ENCODE peak calls at places on chromosomes 7 and 10, in four cellular contexts. H is DND-41, Y is IMR-90, M is kidney. P is an unnamed sample.

GRCh38 chr7:132485136-132485535 is 91.1 kb downstream of the PLXNA4 start:
- DNase-seq in M (no peak), H (no peak), Y (no peak), P (no peak)

GRCh38 chr10:113441220-113441619 is 111.6 kb upstream of the HABP2 start:
- DNase-seq in H (no peak), M (no peak), Y (no peak), P (no peak)

GRCh38 chr7:146346096-146346495 is 229.5 kb downstream of the CNTNAP2 start:
- DNase-seq in M (no peak), Y (no peak), H (no peak), P (no peak)

GRCh38 chr7:157007470-157008066 is 2.9 kb downstream of the MNX1 start:
- DNase-seq in M (no peak), Y (no peak), H (no peak), P (no peak)

GRCh38 chr7:1233328-1234048 is 816 bp downstream of the UNCX start:
- DNase-seq in Y (no peak), M (peak; percentile 75), H (no peak), P (no peak)

GRCh38 chr7:5177060-5177459 is 13.0 kb upstream of the WIPI2 start:
- DNase-seq in Y (peak; percentile 87), M (peak; percentile 69), H (no peak), P (no peak)

GRCh38 chr10:99612167-99612831 is 7.9 kb downstream of the SLC25A28 start:
- DNase-seq in Y (peak; percentile 62), H (peak; percentile 49), M (no peak), P (peak; percentile 39)

GRCh38 chr10:12708921-12709320 is 292.6 kb downstream of the CCDC3 start:
- DNase-seq in M (no peak), H (no peak), Y (peak; percentile 56), P (no peak)

GRCh38 chr10:77093126-77093525 is 544.5 kb downstream of the KCNMA1 start:
- DNase-seq in Y (no peak), M (no peak), H (no peak), P (no peak)

GRCh38 chr10:78846770-78847169 is 222.0 kb upstream of the ZMIZ1 start:
- DNase-seq in H (no peak), Y (no peak), M (no peak), P (no peak)

GRCh38 chr10:132493756-132494290 is 43.8 kb upstream of the INPP5A start:
- DNase-seq in Y (no peak), M (no peak), H (no peak), P (no peak)

GRCh38 chr10:80520661-80521488 is 16.8 kb upstream of the SH2D4B start:
- DNase-seq in M (peak; percentile 57), Y (no peak), H (no peak), P (no peak)

GRCh38 chr10:18044976-18045720 is 93.4 kb downstream of the SLC39A12 start:
- DNase-seq in M (no peak), H (no peak), Y (peak; percentile 96), P (peak; percentile 16)

GRCh38 chr7:100837099-100837836 is 9.9 kb upstream of the EPHB4 start:
- DNase-seq in M (peak; percentile 97), H (no peak), Y (peak; percentile 90), P (peak; percentile 92)

GRCh38 chr7:55261386-55261770 is 103.8 kb upstream of the LANCL2 start:
- DNase-seq in Y (no peak), H (no peak), M (no peak), P (no peak)

GRCh38 chr10:56745490-56745889 is 384.4 kb upstream of the ZWINT start:
- DNase-seq in M (no peak), H (no peak), Y (no peak), P (no peak)

GRCh38 chr7:2105917-2106316 is 126.8 kb downstream of the MAD1L1 start:
- DNase-seq in M (no peak), Y (no peak), H (no peak), P (no peak)

GRCh38 chr7:129644634-129645230 is 33.2 kb downstream of the NRF1 start:
- DNase-seq in M (no peak), Y (peak; percentile 68), H (no peak), P (no peak)

GRCh38 chr10:86213148-86213547 is 153.4 kb downstream of the GRID1 start:
- DNase-seq in Y (no peak), M (no peak), H (no peak), P (no peak)

GRCh38 chr10:88608052-88608732 is 21.6 kb downstream of the LIPJ start:
- DNase-seq in M (no peak), H (no peak), Y (no peak), P (no peak)

GRCh38 chr7:133290041-133290440 is 37.2 kb downstream of the EXOC4 start:
- DNase-seq in Y (peak; percentile 50), M (no peak), H (no peak), P (no peak)

GRCh38 chr7:27151945-27152815 is at the start of gene HOXA3:
- DNase-seq in H (no peak), M (peak; percentile 92), Y (peak; percentile 59), P (no peak)

GRCh38 chr7:35024298-35024697 is 13.0 kb downstream of the DPY19L1 start:
- DNase-seq in M (no peak), Y (no peak), H (no peak), P (no peak)
- H3K9ac ChIP-seq in M (no peak overlapping the region), Y (no peak overlapping the region), H (no peak overlapping the region), P (no peak overlapping the region)

GRCh38 chr7:36987363-36987724 is 263.1 kb upstream of the AOAH start:
- DNase-seq in H (no peak), Y (no peak), M (no peak), P (no peak)
- H3K9ac ChIP-seq in H (no peak overlapping the region), Y (no peak overlapping the region), M (no peak overlapping the region), P (no peak overlapping the region)

GRCh38 chr7:90483236-90483635 is 13.8 kb downstream of the PTTG1IP2 start:
- DNase-seq in H (no peak), M (no peak), Y (no peak), P (no peak)

GRCh38 chr7:90485734-90486316 is 16.4 kb downstream of the PTTG1IP2 start:
- DNase-seq in M (no peak), Y (no peak), H (no peak), P (no peak)

GRCh38 chr7:90492250-90492649 is 22.8 kb downstream of the PTTG1IP2 start:
- DNase-seq in Y (no peak), H (no peak), M (no peak), P (no peak)

GRCh38 chr7:90488220-90488619 is 18.8 kb downstream of the PTTG1IP2 start:
- DNase-seq in Y (no peak), H (no peak), M (no peak), P (no peak)

GRCh38 chr7:90487808-90488207 is 18.4 kb downstream of the PTTG1IP2 start:
- DNase-seq in H (no peak), Y (no peak), M (no peak), P (no peak)
- H3K9ac ChIP-seq in H (no peak overlapping the region), Y (no peak overlapping the region), M (no peak overlapping the region), P (no peak overlapping the region)

DNA sequence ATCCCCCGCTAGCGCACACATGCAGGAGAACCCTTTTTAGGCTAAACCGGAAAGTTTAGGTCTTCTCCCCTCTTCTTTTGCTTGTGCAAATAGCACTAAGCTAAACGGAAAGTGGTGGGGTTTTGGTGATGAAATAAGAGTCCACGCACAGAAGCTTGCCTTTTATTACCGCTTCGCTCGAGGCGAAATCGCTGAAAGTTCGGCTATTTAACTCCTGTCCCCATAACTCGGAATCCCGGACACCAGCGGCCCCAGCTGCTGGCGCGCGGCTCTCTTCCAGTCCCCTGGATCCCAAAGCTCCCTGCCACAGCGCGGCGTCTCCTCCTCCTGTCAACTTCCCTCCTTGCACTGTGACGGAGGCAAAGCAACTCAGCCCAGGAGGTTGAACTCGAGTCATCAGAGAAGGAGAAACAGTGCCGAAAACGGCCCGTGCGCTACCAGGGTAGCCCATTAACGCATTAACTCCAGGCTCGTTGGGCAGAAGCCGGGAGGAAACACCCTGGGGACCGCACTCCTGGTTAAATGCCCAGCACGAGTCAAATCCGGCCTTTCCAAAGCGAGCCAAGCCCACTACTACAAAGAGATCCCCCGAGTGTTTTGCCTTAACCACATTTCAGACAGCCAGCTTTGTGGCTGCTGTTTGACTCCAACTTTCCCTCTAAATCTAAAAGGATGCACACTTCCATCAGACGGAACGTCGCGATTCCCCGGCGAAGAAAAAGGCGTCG is 1.3 kb downstream of the SEMA3D start:
- DNase-seq in Y (peak; percentile 61), M (peak; percentile 79), H (no peak), P (peak; percentile 33)
- H3K9ac ChIP-seq in Y (peak overlapping the region; percentile 20), M (peak overlapping the region; percentile 15), H (no peak overlapping the region), P (peak overlapping the region; percentile 74)

DNA sequence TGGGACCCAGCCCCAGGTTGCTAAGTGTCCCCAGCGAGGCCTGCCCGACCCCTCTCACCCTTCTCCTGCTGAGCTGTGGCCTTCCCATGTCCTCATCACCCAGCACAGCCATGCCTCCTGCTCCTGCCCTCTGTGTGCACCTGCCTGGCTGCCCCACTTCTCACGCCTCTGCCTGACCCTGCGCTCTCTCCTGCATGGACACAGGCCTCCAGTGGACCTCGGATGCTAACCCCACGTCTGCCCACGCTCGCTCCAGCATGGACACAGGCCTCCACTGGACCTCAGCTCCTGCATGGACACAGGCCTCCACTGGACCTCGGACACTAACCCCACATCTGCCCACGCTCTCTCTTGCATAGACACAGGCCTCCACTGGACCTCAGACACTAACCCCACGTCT is 111.6 kb downstream of the ADARB2 start:
- DNase-seq in Y (no peak), M (no peak), H (no peak), P (no peak)
- H3K9ac ChIP-seq in Y (no peak overlapping the region), M (no peak overlapping the region), H (no peak overlapping the region), P (no peak overlapping the region)

GRCh38 chr7:92133737-92134270 is 473 bp downstream of the CYP51A1 start:
- DNase-seq in H (peak; percentile 64), Y (peak; percentile 61), M (peak; percentile 92), P (peak; percentile 61)

GRCh38 chr7:92133133-92133736 is 1.0 kb downstream of the CYP51A1 start:
- DNase-seq in Y (no peak), M (no peak), H (no peak), P (no peak)

GRCh38 chr7:92135490-92135889 is 1.2 kb upstream of the CYP51A1 start:
- DNase-seq in M (no peak), Y (no peak), H (no peak), P (no peak)

GRCh38 chr7:92134271-92135099 is at the start of gene CYP51A1:
- DNase-seq in M (peak; percentile 96), H (peak; percentile 83), Y (peak; percentile 86), P (peak; percentile 80)

GRCh38 chr7:92135100-92135429 is 788 bp upstream of the CYP51A1 start:
- DNase-seq in H (no peak), M (no peak), Y (no peak), P (peak; percentile 8)
- H3K9ac ChIP-seq in H (peak overlapping the region; percentile 64), M (peak overlapping the region; percentile 94), Y (peak overlapping the region; percentile 71), P (peak overlapping the region; percentile 90)

GRCh38 chr7:140209866-140210609 is 33.3 kb upstream of the KDM7A start:
- DNase-seq in Y (no peak), H (no peak), M (no peak), P (no peak)
- H3K9ac ChIP-seq in Y (no peak overlapping the region), H (no peak overlapping the region), M (no peak overlapping the region), P (no peak overlapping the region)

DNA sequence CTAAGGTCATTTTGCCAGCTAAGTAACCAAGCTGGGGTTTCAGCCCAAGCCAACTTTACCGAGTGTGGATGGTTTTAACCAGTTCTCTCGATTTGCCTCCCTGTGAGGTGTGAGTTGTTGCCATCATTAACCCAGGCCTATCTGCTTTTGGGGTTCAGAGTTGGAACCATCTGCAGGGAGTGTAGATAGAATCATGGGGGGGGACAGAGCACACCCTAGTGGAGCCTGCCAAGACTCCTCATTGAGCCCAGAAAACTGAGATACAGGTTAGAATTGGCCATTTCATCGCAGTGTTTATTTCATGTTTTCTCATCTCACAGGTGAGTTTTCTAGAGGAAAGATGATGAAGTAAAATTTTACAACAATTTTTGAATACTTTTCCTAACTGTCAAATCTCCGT is 133.6 kb downstream of the SDK1 start:
- DNase-seq in M (no peak), Y (no peak), H (no peak), P (no peak)
- H3K9ac ChIP-seq in M (no peak overlapping the region), Y (no peak overlapping the region), H (no peak overlapping the region), P (no peak overlapping the region)

GRCh38 chr10:1424648-1425047 is 312.7 kb downstream of the ADARB2 start:
- DNase-seq in H (peak; percentile 23), M (no peak), Y (no peak), P (no peak)
- H3K9ac ChIP-seq in H (no peak overlapping the region), M (no peak overlapping the region), Y (no peak overlapping the region), P (no peak overlapping the region)

P was measured in NT2/D1.